ENCODE peak calls at places on chromosome 5, in nine cellular contexts. O is effector memory CD4-positive, alpha-beta T cell; B is spleen; S is tibial artery; I is CD4-positive, alpha-beta T cell; Q is brain microvascular endothelial cell; N is SK-N-SH; V is astrocyte; T is A549. L is an unnamed sample.

GRCh38 chr5:132491368-132492364 is 1.1 kb upstream of the IRF1 start:
- DNase-seq in O (peak), V (no peak), N (no peak), Q (no peak), I (peak), T (no peak), S (peak), B (peak), L (no peak)

GRCh38 chr5:36696059-36696673 is 89.8 kb downstream of the SLC1A3 start:
- DNase-seq in B (no peak), I (no peak), Q (peak), V (peak), N (peak), T (peak), S (no peak), O (no peak), L (peak)

GRCh38 chr5:32076699-32077695 is 97.1 kb downstream of the GOLPH3 start:
- DNase-seq in N (peak), T (peak), O (no peak), V (peak), S (no peak), B (no peak), Q (peak), I (no peak), L (peak)

GRCh38 chr5:135345945-135346731 is 52.9 kb downstream of the MACROH2A1 start:
- DNase-seq in T (no peak), I (no peak), B (no peak), S (no peak), Q (no peak), V (no peak), N (no peak), O (no peak), L (no peak)

GRCh38 chr5:139222346-139222745 is 24.2 kb upstream of the SIL1 start:
- DNase-seq in V (no peak), O (no peak), T (no peak), S (no peak), B (peak), Q (no peak), I (no peak), N (no peak), L (no peak)

GRCh38 chr5:51226420-51226735 is 156.9 kb upstream of the ISL1 start:
- DNase-seq in T (no peak), I (no peak), O (no peak), V (no peak), N (no peak), Q (no peak), S (no peak), B (no peak), L (no peak)

GRCh38 chr5:168877132-168877895 is 298.1 kb upstream of the PANK3 start:
- DNase-seq in N (no peak), Q (no peak), T (no peak), I (no peak), V (no peak), B (no peak), O (no peak), S (no peak), L (no peak)

GRCh38 chr5:98301567-98301966 is 471.9 kb upstream of the RGMB start:
- DNase-seq in O (no peak), T (no peak), V (peak), N (no peak), Q (no peak), B (no peak), I (no peak), S (no peak), L (no peak)

GRCh38 chr5:63155310-63155631 is 576.7 kb downstream of the LRRC70 start:
- DNase-seq in O (no peak), T (no peak), S (no peak), I (no peak), N (no peak), V (no peak), Q (no peak), B (no peak), L (no peak)

GRCh38 chr5:14871573-14872069 is at the start of gene ANKH:
- DNase-seq in B (peak), T (peak), O (peak), Q (peak), V (peak), S (peak), N (peak), I (peak), L (peak)

GRCh38 chr5:38660194-38660668 is 103.8 kb upstream of the LIFR start:
- DNase-seq in V (no peak), T (peak), N (no peak), B (no peak), S (no peak), O (no peak), I (no peak), Q (no peak), L (no peak)

GRCh38 chr5:67462150-67462549 is 265.6 kb upstream of the CD180 start:
- DNase-seq in N (no peak), I (no peak), Q (no peak), S (no peak), O (no peak), V (no peak), B (no peak), T (no peak), L (no peak)

GRCh38 chr5:76794871-76795270 is 24.0 kb upstream of the F2RL1 start:
- DNase-seq in N (no peak), T (no peak), I (no peak), O (no peak), S (no peak), Q (no peak), B (no peak), V (no peak), L (no peak)

GRCh38 chr5:179803651-179804598 is 2.7 kb downstream of the MGAT4B start:
- DNase-seq in N (no peak), T (no peak), O (no peak), V (no peak), I (no peak), B (peak), Q (no peak), S (no peak), L (no peak)

GRCh38 chr5:141637266-141637692 is 482 bp downstream of the RELL2 start:
- DNase-seq in N (peak), Q (no peak), V (no peak), O (peak), S (no peak), T (no peak), B (peak), I (peak), L (no peak)

GRCh38 chr5:113804943-113805342 is 291.4 kb downstream of the YTHDC2 start:
- DNase-seq in I (no peak), S (no peak), T (no peak), V (no peak), O (no peak), N (no peak), B (no peak), Q (no peak), L (no peak)

GRCh38 chr5:174606153-174606552 is 118.2 kb upstream of the MSX2 start:
- DNase-seq in I (no peak), V (no peak), T (no peak), N (no peak), Q (no peak), O (no peak), B (no peak), S (no peak), L (no peak)

GRCh38 chr5:150946351-150946905 is 41.6 kb upstream of the ZNF300 start:
- DNase-seq in S (peak), O (no peak), N (peak), Q (peak), I (no peak), T (no peak), B (peak), V (peak), L (peak)

GRCh38 chr5:80141147-80141671 is 106.1 kb downstream of the THBS4 start:
- DNase-seq in T (no peak), B (peak), Q (peak), V (no peak), S (peak), O (no peak), N (peak), I (no peak), L (no peak)

GRCh38 chr5:39138892-39139291 is 64.7 kb upstream of the RICTOR start:
- DNase-seq in S (no peak), T (peak), O (no peak), Q (peak), B (no peak), V (peak), I (no peak), N (no peak), L (peak)

GRCh38 chr5:74442466-74442865 is 198.1 kb downstream of the ENC1 start:
- DNase-seq in Q (no peak), O (no peak), N (no peak), S (no peak), T (no peak), V (no peak), B (no peak), I (no peak), L (no peak)

GRCh38 chr5:28903643-28904042 is 1865.3 kb upstream of the CDH9 start:
- DNase-seq in T (no peak), Q (no peak), B (no peak), N (no peak), O (no peak), S (no peak), I (no peak), V (no peak), L (no peak)

GRCh38 chr5:128904815-128905214 is 60.5 kb upstream of the SLC27A6 start:
- DNase-seq in N (no peak), B (no peak), I (no peak), O (no peak), S (no peak), V (no peak), Q (no peak), T (no peak), L (no peak)

GRCh38 chr5:35988529-35988928 is 2.7 kb downstream of the UGT3A1 start:
- DNase-seq in S (no peak), B (no peak), Q (no peak), T (no peak), V (no peak), I (no peak), O (no peak), N (no peak), L (no peak)

GRCh38 chr5:36279054-36279698 is 22.5 kb downstream of the RANBP3L start:
- DNase-seq in N (no peak), B (no peak), O (no peak), S (no peak), V (peak), I (no peak), T (no peak), Q (peak), L (no peak)

GRCh38 chr5:116953251-116953934 is 378.8 kb upstream of the SEMA6A start:
- DNase-seq in N (peak), B (no peak), Q (no peak), T (no peak), S (no peak), O (no peak), I (no peak), V (no peak), L (no peak)

GRCh38 chr5:40605295-40605958 is 74.3 kb upstream of the PTGER4 start:
- DNase-seq in Q (peak), S (no peak), V (peak), T (no peak), O (no peak), B (no peak), N (no peak), I (no peak), L (no peak)

GRCh38 chr5:45038366-45038987 is 229.7 kb downstream of the MRPS30 start:
- DNase-seq in O (no peak), B (no peak), N (peak), V (no peak), I (no peak), T (peak), S (no peak), Q (peak), L (no peak)

GRCh38 chr5:128513816-128514215 is 24.2 kb downstream of the FBN2 start:
- DNase-seq in S (no peak), T (no peak), O (no peak), Q (no peak), I (no peak), V (no peak), N (no peak), B (no peak), L (no peak)

GRCh38 chr5:37921452-37921851 is 81.6 kb upstream of the GDNF start:
- DNase-seq in Q (no peak), I (no peak), S (no peak), T (no peak), O (no peak), V (no peak), B (no peak), N (no peak), L (no peak)

GRCh38 chr5:27241564-27242257 is 203.3 kb upstream of the CDH9 start:
- DNase-seq in B (no peak), Q (peak), O (no peak), S (no peak), T (peak), N (no peak), V (peak), I (no peak), L (peak)

GRCh38 chr5:111892949-111893348 is 136.0 kb upstream of the NREP start:
- DNase-seq in I (no peak), T (no peak), V (no peak), O (no peak), Q (peak), N (peak), S (no peak), B (no peak), L (no peak)

GRCh38 chr5:67257063-67257462 is 60.5 kb upstream of the CD180 start:
- DNase-seq in B (no peak), I (no peak), S (no peak), V (no peak), O (no peak), Q (no peak), T (no peak), N (no peak), L (no peak)

GRCh38 chr5:154276236-154276792 is 85.8 kb downstream of the GALNT10 start:
- DNase-seq in O (no peak), S (no peak), I (no peak), Q (no peak), B (no peak), N (no peak), V (no peak), T (no peak), L (no peak)

GRCh38 chr5:154278908-154279307 is 88.4 kb downstream of the GALNT10 start:
- DNase-seq in B (no peak), Q (no peak), I (no peak), N (no peak), V (peak), T (no peak), O (no peak), S (no peak), L (no peak)

GRCh38 chr5:154277499-154277898 is 87.0 kb downstream of the GALNT10 start:
- DNase-seq in Q (no peak), T (no peak), V (no peak), O (no peak), B (no peak), S (no peak), N (no peak), I (no peak), L (no peak)

GRCh38 chr5:154278172-154278571 is 87.6 kb downstream of the GALNT10 start:
- DNase-seq in S (no peak), B (no peak), I (no peak), T (no peak), Q (no peak), V (peak), O (no peak), N (no peak), L (no peak)

GRCh38 chr5:154276932-154277331 is 86.4 kb downstream of the GALNT10 start:
- DNase-seq in S (no peak), N (no peak), I (no peak), B (no peak), V (peak), T (peak), Q (peak), O (no peak), L (peak)
- H3K27ac ChIP-seq in S (no peak), N (peak), I (no peak), B (no peak), V (peak), T (peak), Q (peak), O (no peak), L (peak)

GRCh38 chr5:97009212-97009898 is 73.5 kb downstream of the LNPEP start:
- DNase-seq in T (no peak), N (peak), S (no peak), O (no peak), B (no peak), I (no peak), Q (no peak), V (no peak), L (no peak)

GRCh38 chr5:97004423-97005060 is 68.7 kb downstream of the LNPEP start:
- DNase-seq in N (no peak), B (no peak), V (no peak), O (no peak), S (no peak), Q (no peak), I (no peak), T (no peak), L (no peak)

GRCh38 chr5:97011567-97011966 is 75.7 kb downstream of the LNPEP start:
- DNase-seq in S (no peak), N (no peak), I (no peak), Q (no peak), B (no peak), T (no peak), O (no peak), V (no peak), L (no peak)

GRCh38 chr5:97006454-97006853 is 70.6 kb downstream of the LNPEP start:
- DNase-seq in T (no peak), N (no peak), I (no peak), Q (peak), B (no peak), O (no peak), S (no peak), V (no peak), L (no peak)

DNA sequence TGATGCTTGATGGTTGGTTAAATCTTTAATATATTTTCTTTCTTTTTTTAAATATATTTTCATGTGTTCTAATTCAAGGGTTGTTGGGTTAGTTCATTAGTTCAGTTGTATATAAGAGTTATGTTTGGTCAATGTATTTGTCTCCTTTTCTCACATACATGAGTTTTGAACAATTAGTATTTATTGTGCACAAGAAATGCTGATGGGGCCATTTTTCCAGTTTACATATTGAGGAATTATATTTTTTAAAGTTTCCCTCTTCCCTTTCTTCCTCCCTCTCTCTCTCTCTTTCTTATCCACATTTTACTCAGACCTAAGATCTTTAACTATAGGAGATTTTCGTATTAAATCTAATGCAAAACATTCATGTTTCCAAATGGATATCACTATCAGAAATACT is 74.0 kb downstream of the LNPEP start:
- DNase-seq in T (no peak), V (no peak), O (no peak), N (no peak), Q (no peak), I (no peak), S (no peak), B (no peak), L (no peak)
- H3K27ac ChIP-seq in T (no peak), V (no peak), O (no peak), N (no peak), Q (no peak), I (no peak), S (no peak), B (peak), L (no peak)

DNA sequence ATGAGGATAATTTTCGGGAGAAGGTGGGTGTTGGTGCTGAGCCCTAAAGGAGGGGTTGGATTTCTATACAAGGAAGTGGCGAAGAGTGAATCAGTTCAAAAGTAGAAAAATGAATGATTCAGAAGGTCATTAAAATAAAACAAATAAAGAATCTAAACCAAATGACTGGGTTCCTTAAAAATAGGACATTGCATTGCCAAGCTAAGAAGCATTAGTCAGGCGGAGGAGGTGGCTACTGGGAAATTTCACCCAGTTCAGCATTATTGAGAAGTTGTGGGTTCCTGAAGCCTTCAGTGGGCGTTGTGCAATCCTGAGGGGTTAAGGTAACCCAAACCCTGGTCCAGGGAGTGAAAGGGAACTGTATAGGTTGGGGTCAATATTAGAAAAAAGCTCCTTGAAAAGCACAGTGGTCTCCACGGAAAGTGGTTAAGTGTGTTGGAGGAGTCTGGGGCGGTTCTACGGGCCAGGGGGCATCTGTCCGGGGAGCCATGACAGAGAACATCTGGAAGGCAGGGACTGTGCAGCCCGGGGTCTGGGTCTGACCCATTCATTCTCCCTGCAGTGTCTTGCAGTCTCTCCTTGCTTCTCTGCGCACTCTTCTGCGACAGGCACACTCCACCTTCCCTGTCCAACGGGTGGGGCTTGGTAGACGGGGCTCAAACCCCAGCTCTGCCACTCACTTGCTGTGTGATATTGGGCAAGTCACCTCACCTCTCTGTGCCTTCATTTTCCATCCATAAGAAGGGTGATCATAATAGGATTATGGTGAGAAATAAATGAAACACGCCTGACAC is 27.6 kb upstream of the DUSP1 start:
- DNase-seq in Q (peak), O (no peak), B (peak), T (peak), N (no peak), I (no peak), V (peak), S (peak), L (no peak)
- H3K27ac ChIP-seq in Q (peak), O (no peak), B (peak), T (peak), N (peak), I (no peak), V (peak), S (peak), L (peak)

DNA sequence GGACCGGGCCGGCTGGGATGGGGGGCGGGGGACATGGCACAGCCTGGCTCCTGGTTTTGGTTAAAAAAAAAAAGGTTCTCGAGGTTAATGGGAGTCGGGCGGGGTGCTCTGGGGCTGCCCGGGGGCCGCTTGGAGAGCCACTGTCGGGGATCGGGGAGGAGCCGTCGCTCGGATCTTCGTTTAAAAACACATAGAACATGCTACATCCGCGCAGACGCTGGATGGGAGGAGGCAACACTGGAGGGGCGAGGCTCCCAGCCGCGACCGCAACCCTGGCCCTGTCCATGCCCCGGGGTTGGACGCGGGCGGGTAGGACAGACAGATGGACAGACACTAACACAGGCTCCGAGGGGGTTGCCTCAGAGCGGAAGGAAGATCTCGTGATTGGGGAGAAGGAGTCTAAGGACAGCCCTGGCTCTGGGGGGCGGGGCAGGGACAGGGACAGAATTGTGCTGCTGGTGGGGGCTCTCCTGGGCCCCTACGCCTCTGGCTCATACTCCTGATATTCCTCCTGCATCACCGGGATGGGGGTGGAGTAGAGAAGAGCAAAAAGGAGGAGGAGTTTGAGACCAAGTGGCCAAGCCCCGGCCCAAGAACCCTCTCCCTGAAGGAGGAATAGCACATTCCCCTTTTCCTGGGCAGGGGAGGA is 9.9 kb downstream of the SNCB start:
- DNase-seq in V (no peak), I (no peak), O (no peak), S (no peak), N (no peak), T (peak), Q (no peak), B (no peak), L (no peak)
- H3K27ac ChIP-seq in V (no peak), I (no peak), O (no peak), S (no peak), N (no peak), T (peak), Q (no peak), B (no peak), L (no peak)

GRCh38 chr5:137636076-137636475 is 99.8 kb downstream of the KLHL3 start:
- DNase-seq in V (no peak), I (no peak), B (no peak), O (no peak), Q (no peak), N (no peak), T (no peak), S (no peak), L (no peak)
- H3K27ac ChIP-seq in V (no peak), I (no peak), B (no peak), O (no peak), Q (no peak), N (no peak), T (no peak), S (no peak), L (no peak)

L was measured in AG04450.